ENCODE peak calls at places on chromosomes 3 and 15, in five cellular contexts. K is left ventricle myocardium inferior; I is CD4-positive, CD25-positive, alpha-beta regulatory T cell; V is adrenal gland; G is fibroblast of lung. M is an unnamed sample.

GRCh38 chr15:89196994-89197393 is 24.4 kb downstream of the RLBP1 start:
- DNase-seq in K (no peak), I (peak; percentile 28), V (no peak), G (no peak), M (no peak)

GRCh38 chr15:40598126-40598525 is 4.1 kb downstream of the KNL1 start:
- DNase-seq in I (no peak), V (no peak), G (peak; percentile 6), K (no peak), M (no peak)

GRCh38 chr3:185328324-185329004 is 34.5 kb upstream of the MAP3K13 start:
- DNase-seq in I (no peak), G (no peak), K (no peak), V (peak; percentile 61), M (no peak)

GRCh38 chr3:10984371-10984896 is 8.1 kb upstream of the SLC6A1 start:
- DNase-seq in K (no peak), I (no peak), G (no peak), V (no peak), M (no peak)

GRCh38 chr3:178476886-178477285 is 59.4 kb upstream of the KCNMB2 start:
- DNase-seq in G (no peak), V (no peak), K (no peak), I (no peak), M (no peak)

GRCh38 chr3:4660936-4661335 is 167.8 kb downstream of the ITPR1 start:
- DNase-seq in V (no peak), K (no peak), G (no peak), I (no peak), M (no peak)

GRCh38 chr3:70064194-70064787 is 64.8 kb downstream of the SAMMSON start:
- DNase-seq in K (no peak), G (peak; percentile 16), V (peak; percentile 12), I (peak; percentile 21), M (peak; percentile 4)

GRCh38 chr15:73142802-73143762 is 90.8 kb downstream of the NEO1 start:
- DNase-seq in V (no peak), K (no peak), I (peak; percentile 75), G (no peak), M (no peak)

GRCh38 chr3:123392368-123392767 is 56.5 kb downstream of the ADCY5 start:
- DNase-seq in V (no peak), K (no peak), I (no peak), G (no peak), M (no peak)

GRCh38 chr3:182413061-182413460 is 380.2 kb upstream of the ATP11B start:
- DNase-seq in K (no peak), G (no peak), I (no peak), V (no peak), M (no peak)

GRCh38 chr15:33328105-33328504 is 17.3 kb downstream of the RYR3 start:
- DNase-seq in I (no peak), V (no peak), G (no peak), K (no peak), M (no peak)

GRCh38 chr15:48939686-48940085 is 24.0 kb downstream of the SHC4 start:
- DNase-seq in G (peak; percentile 99), K (no peak), I (no peak), V (peak; percentile 35), M (no peak)

GRCh38 chr15:76345269-76345879 is 8.8 kb downstream of the ISL2 start:
- DNase-seq in K (no peak), G (no peak), I (no peak), V (no peak), M (no peak)

GRCh38 chr3:179000144-179000543 is 71.5 kb downstream of the ZMAT3 start:
- DNase-seq in G (peak; percentile 61), I (peak; percentile 17), V (no peak), K (no peak), M (no peak)

GRCh38 chr15:62665449-62665848 is 377.1 kb upstream of the TPM1 start:
- DNase-seq in I (no peak), K (no peak), V (no peak), G (peak; percentile 52), M (no peak)

GRCh38 chr3:177646749-177647148 is 449.5 kb upstream of the TBL1XR1 start:
- DNase-seq in G (no peak), I (peak; percentile 55), K (no peak), V (no peak), M (no peak)

GRCh38 chr3:99984139-99984538 is 130.2 kb downstream of the FILIP1L start:
- DNase-seq in V (no peak), K (no peak), G (peak; percentile 48), I (no peak), M (no peak)

GRCh38 chr3:184651945-184652344 is 59.9 kb downstream of the MAGEF1 start:
- DNase-seq in I (no peak), K (no peak), V (no peak), G (peak; percentile 26), M (no peak)

GRCh38 chr3:148763921-148764320 is 63.7 kb upstream of the CPB1 start:
- DNase-seq in G (no peak), I (no peak), K (no peak), V (no peak), M (no peak)

GRCh38 chr3:73144276-73144675 is 82.8 kb downstream of the EBLN2 start:
- DNase-seq in V (peak; percentile 33), I (no peak), K (peak; percentile 60), G (no peak), M (no peak)

GRCh38 chr15:67690936-67691335 is 134.4 kb upstream of the SKOR1 start:
- DNase-seq in G (peak; percentile 90), V (no peak), I (no peak), K (no peak), M (no peak)

GRCh38 chr3:86976206-86976605 is 14.7 kb downstream of the VGLL3 start:
- DNase-seq in G (no peak), I (no peak), V (no peak), K (no peak), M (no peak)

GRCh38 chr15:74233864-74234597 is 2.1 kb upstream of the CCDC33 start:
- DNase-seq in I (no peak), G (no peak), K (no peak), V (no peak), M (no peak)

GRCh38 chr3:53016236-53016635 is 29.6 kb downstream of the SFMBT1 start:
- DNase-seq in K (no peak), G (peak; percentile 76), I (no peak), V (no peak), M (no peak)

GRCh38 chr3:127809211-127809610 is 13.1 kb downstream of the MGLL start:
- DNase-seq in K (no peak), I (no peak), V (no peak), G (no peak), M (no peak)

GRCh38 chr3:37949866-37950265 is 40.7 kb upstream of the VILL start:
- DNase-seq in K (no peak), G (peak; percentile 68), I (no peak), V (no peak), M (no peak)

GRCh38 chr3:112117415-112117814 is 15.6 kb downstream of the GCSAM start:
- DNase-seq in I (no peak), K (no peak), G (no peak), V (no peak), M (no peak)

GRCh38 chr3:112115161-112115739 is 17.8 kb downstream of the GCSAM start:
- DNase-seq in K (no peak), G (no peak), I (no peak), V (no peak), M (no peak)

GRCh38 chr3:112114558-112115160 is 18.4 kb downstream of the GCSAM start:
- DNase-seq in G (no peak), I (no peak), K (no peak), V (no peak), M (no peak)

GRCh38 chr3:112116777-112117186 is 16.3 kb downstream of the GCSAM start:
- DNase-seq in K (peak; percentile 27), I (no peak), V (no peak), G (no peak), M (no peak)

GRCh38 chr3:112115806-112116383 is 17.2 kb downstream of the GCSAM start:
- DNase-seq in I (no peak), G (no peak), V (no peak), K (no peak), M (no peak)
- H3K4me3 ChIP-seq in I (no peak overlapping the region), G (no peak overlapping the region), V (no peak overlapping the region), K (no peak overlapping the region), M (no peak overlapping the region)

GRCh38 chr3:43855674-43856299 is 165.0 kb downstream of the ABHD5 start:
- DNase-seq in G (peak; percentile 46), K (peak; percentile 34), I (peak; percentile 62), V (peak; percentile 74), M (peak; percentile 35)

GRCh38 chr3:43856351-43856750 is 165.6 kb downstream of the ABHD5 start:
- DNase-seq in V (no peak), G (no peak), K (no peak), I (no peak), M (no peak)

GRCh38 chr3:43857361-43858051 is 166.8 kb downstream of the ABHD5 start:
- DNase-seq in I (no peak), K (no peak), G (peak; percentile 39), V (no peak), M (no peak)

GRCh38 chr3:43858052-43858701 is 167.4 kb downstream of the ABHD5 start:
- DNase-seq in I (no peak), G (no peak), V (no peak), K (no peak), M (no peak)

DNA sequence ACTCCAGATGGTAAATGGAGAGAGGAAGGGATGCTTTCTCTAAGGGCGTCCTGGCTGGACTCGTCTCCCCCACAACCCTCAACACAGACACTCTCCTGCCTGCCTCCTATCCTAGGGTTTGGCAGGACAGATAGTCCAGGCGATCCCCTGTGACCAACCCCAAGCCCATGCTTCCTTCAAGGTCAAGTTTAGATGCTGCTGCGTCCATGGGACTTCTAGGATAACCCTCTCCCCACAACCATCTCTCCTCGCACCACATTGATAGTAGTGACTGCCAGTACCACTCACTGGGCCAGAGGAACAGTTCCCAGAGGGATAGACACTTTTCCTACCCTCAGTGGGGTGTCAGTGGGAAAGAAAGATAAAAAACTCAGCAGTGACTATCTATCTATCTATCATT is 166.0 kb downstream of the ABHD5 start:
- DNase-seq in G (no peak), I (no peak), V (no peak), K (no peak), M (no peak)
- H3K27me3 ChIP-seq in G (no peaks in the 10 kb centered on the region), I (peaks cover 19% of the 10 kb centered on the region), V (peaks cover 9% of the 10 kb centered on the region), K (peaks cover 85% of the 10 kb centered on the region), M (no peaks in the 10 kb centered on the region)

DNA sequence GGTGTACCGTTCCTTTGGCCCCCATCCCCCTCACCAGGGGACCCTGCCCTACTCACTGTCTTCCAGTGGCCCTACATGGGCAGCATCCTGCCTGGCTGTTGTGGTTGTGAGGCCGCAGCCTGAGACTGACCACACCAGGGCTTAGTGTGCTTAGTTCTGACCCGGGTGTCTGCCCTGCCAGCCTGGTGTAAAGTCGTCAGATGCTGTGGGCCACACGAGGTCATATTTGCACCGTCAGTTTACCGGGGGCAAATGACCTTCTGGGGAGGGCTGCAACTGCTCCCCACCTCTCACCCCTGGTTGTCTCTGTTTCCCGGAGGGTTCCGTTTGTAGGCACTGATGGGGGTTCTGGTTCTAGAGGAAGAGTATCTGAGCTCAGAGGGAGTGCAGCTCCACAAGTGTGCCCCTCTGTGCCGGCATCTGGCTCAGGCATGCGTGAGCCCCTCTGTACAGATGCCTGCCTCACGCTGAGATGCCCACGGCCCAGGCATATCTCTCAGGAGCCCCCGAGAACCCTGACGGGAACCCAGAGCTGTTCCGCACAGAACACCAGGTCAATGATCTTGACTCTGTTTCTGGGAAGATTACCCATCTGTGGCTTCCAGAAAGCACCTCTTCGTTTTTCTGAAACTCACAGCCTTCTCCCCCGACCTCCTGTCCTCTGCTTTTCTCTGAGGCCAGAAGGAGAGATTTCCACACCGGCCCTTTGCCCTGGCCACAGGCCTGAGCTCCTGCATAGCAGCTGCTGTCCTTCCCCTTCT is 19.2 kb downstream of the KLF13 start:
- DNase-seq in K (peak; percentile 14), G (no peak), I (peak; percentile 42), V (no peak), M (no peak)
- H3K4me3 ChIP-seq in K (peak overlapping the region; percentile 49), G (no peak overlapping the region), I (peak overlapping the region; percentile 70), V (no peak overlapping the region), M (peak overlapping the region; percentile 44)

GRCh38 chr3:6228958-6229683 is 631.8 kb upstream of the GRM7 start:
- DNase-seq in K (no peak), G (no peak), I (no peak), V (no peak), M (no peak)
- H3K27me3 ChIP-seq in K (no peaks in the 10 kb centered on the region), G (no peaks in the 10 kb centered on the region), I (no peaks in the 10 kb centered on the region), V (no peaks in the 10 kb centered on the region), M (no peaks in the 10 kb centered on the region)

M was measured in naive thymus-derived CD4-positive, alpha-beta T cell.